ENCODE peak calls at places on chromosomes 3 and 15, in five cellular contexts. One of them, this sample, is unnamed.

GRCh38 chr3:142315083-142315482 is 89.7 kb upstream of the GK5 start:
- DNase-seq in NCI-H1694: no peak
- DNase-seq in left ventricle myocardium superior: no peak
- DNase-seq in nephron progenitor cell: no peak
- DNase-seq in neural crest cell: no peak
- DNase-seq in this sample: no peak

GRCh38 chr3:17740703-17741102 is 1.7 kb downstream of the TBC1D5 start:
- DNase-seq in left ventricle myocardium superior: no peak
- DNase-seq in nephron progenitor cell: no peak
- DNase-seq in neural crest cell: no peak
- DNase-seq in NCI-H1694: no peak
- DNase-seq in this sample: no peak

GRCh38 chr15:61057830-61058529 is 171.1 kb downstream of the RORA start:
- DNase-seq in neural crest cell: no peak
- DNase-seq in nephron progenitor cell: no peak
- DNase-seq in left ventricle myocardium superior: no peak
- DNase-seq in NCI-H1694: no peak
- DNase-seq in this sample: no peak

GRCh38 chr3:173865900-173866498 is 468.5 kb downstream of the NLGN1 start:
- DNase-seq in left ventricle myocardium superior: no peak
- DNase-seq in neural crest cell: no peak
- DNase-seq in NCI-H1694: no peak
- DNase-seq in nephron progenitor cell: no peak
- DNase-seq in this sample: no peak

GRCh38 chr3:71177375-71177774 is 406.2 kb downstream of the FOXP1 start:
- DNase-seq in NCI-H1694: no peak
- DNase-seq in left ventricle myocardium superior: no peak
- DNase-seq in nephron progenitor cell: no peak
- DNase-seq in neural crest cell: no peak
- DNase-seq in this sample: no peak

GRCh38 chr15:39907216-39907615 is 12.8 kb downstream of the GPR176 start:
- DNase-seq in nephron progenitor cell: no peak
- DNase-seq in NCI-H1694: no peak
- DNase-seq in left ventricle myocardium superior: no peak
- DNase-seq in neural crest cell: no peak
- DNase-seq in this sample: no peak

GRCh38 chr3:39757312-39757711 is 52.1 kb upstream of the MYRIP start:
- DNase-seq in nephron progenitor cell: no peak
- DNase-seq in left ventricle myocardium superior: no peak
- DNase-seq in NCI-H1694: no peak
- DNase-seq in neural crest cell: no peak
- DNase-seq in this sample: no peak

GRCh38 chr15:68376447-68377060 is 55.4 kb downstream of the ITGA11 start:
- DNase-seq in left ventricle myocardium superior: no peak
- DNase-seq in nephron progenitor cell: no peak
- DNase-seq in neural crest cell: no peak
- DNase-seq in NCI-H1694: no peak
- DNase-seq in this sample: no peak

GRCh38 chr3:86766331-86766730 is 224.6 kb downstream of the VGLL3 start:
- DNase-seq in neural crest cell: no peak
- DNase-seq in nephron progenitor cell: no peak
- DNase-seq in left ventricle myocardium superior: no peak
- DNase-seq in NCI-H1694: no peak
- DNase-seq in this sample: no peak

GRCh38 chr15:31157644-31158069 is 56.1 kb upstream of the TRPM1 start:
- DNase-seq in nephron progenitor cell: no peak
- DNase-seq in neural crest cell: no peak
- DNase-seq in left ventricle myocardium superior: no peak
- DNase-seq in NCI-H1694: no peak
- DNase-seq in this sample: no peak

GRCh38 chr3:129722527-129722926 is 116.1 kb upstream of the PLXND1 start:
- DNase-seq in neural crest cell: no peak
- DNase-seq in NCI-H1694: no peak
- DNase-seq in nephron progenitor cell: no peak
- DNase-seq in left ventricle myocardium superior: no peak
- DNase-seq in this sample: no peak

GRCh38 chr3:15812183-15812582 is 14.4 kb upstream of the ANKRD28 start:
- DNase-seq in neural crest cell: no peak
- DNase-seq in NCI-H1694: peak
- DNase-seq in left ventricle myocardium superior: no peak
- DNase-seq in nephron progenitor cell: no peak
- DNase-seq in this sample: no peak

GRCh38 chr3:83928391-83928790 is 1030.4 kb upstream of the CADM2 start:
- DNase-seq in neural crest cell: no peak
- DNase-seq in left ventricle myocardium superior: no peak
- DNase-seq in NCI-H1694: no peak
- DNase-seq in nephron progenitor cell: no peak
- DNase-seq in this sample: no peak

GRCh38 chr3:217436-217835 is 20.9 kb downstream of the CHL1 start:
- DNase-seq in NCI-H1694: no peak
- DNase-seq in nephron progenitor cell: no peak
- DNase-seq in neural crest cell: no peak
- DNase-seq in left ventricle myocardium superior: no peak
- DNase-seq in this sample: no peak

GRCh38 chr3:145144361-145144760 is 1016.6 kb downstream of the PLOD2 start:
- DNase-seq in left ventricle myocardium superior: no peak
- DNase-seq in neural crest cell: no peak
- DNase-seq in nephron progenitor cell: no peak
- DNase-seq in NCI-H1694: no peak
- DNase-seq in this sample: no peak

GRCh38 chr3:126718506-126719445 is 14.7 kb downstream of the CHCHD6 start:
- DNase-seq in left ventricle myocardium superior: no peak
- DNase-seq in neural crest cell: no peak
- DNase-seq in nephron progenitor cell: no peak
- DNase-seq in NCI-H1694: no peak
- DNase-seq in this sample: no peak

This sample was measured in NCI-H1436.